ENCODE peak calls at places on chromosome 17, in seven cellular contexts. S, K, N, G, T, D and O are unnamed samples.

GRCh38 chr17:45298546-45299285 is 18.1 kb downstream of the MAP3K14 start:
- DNase-seq in S (no peak), K (no peak), N (no peak), G (no peak), T (no peak), D (no peak), O (no peak)

GRCh38 chr17:10843806-10844205 is 5.9 kb upstream of the PIRT start:
- DNase-seq in S (no peak), K (no peak), N (peak; percentile 48), G (peak; percentile 24), T (no peak), D (no peak), O (peak; percentile 0)

GRCh38 chr17:72506773-72507172 is 386.0 kb downstream of the SOX9 start:
- DNase-seq in S (no peak), K (no peak), N (no peak), G (no peak), T (no peak), D (no peak), O (no peak)

GRCh38 chr17:77346765-77347164 is 206.0 kb downstream of the SEC14L1 start:
- DNase-seq in S (no peak), K (no peak), N (no peak), G (no peak), T (no peak), D (no peak), O (no peak)

GRCh38 chr17:39974433-39974832 is 6.2 kb upstream of the PSMD3 start:
- DNase-seq in S (no peak), K (no peak), N (no peak), G (no peak), T (no peak), D (no peak), O (no peak)

GRCh38 chr17:17175340-17175739 is 30.8 kb downstream of the PLD6 start:
- DNase-seq in S (no peak), K (no peak), N (no peak), G (no peak), T (no peak), D (no peak), O (no peak)

GRCh38 chr17:55433029-55433628 is 11.5 kb upstream of the MMD start:
- DNase-seq in S (no peak), K (no peak), N (no peak), G (no peak), T (no peak), D (peak; percentile 85), O (no peak)

GRCh38 chr17:42898147-42898807 is 2.3 kb upstream of the G6PC1 start:
- DNase-seq in S (no peak), K (no peak), N (no peak), G (no peak), T (no peak), D (no peak), O (no peak)

GRCh38 chr17:48583708-48584582 is 5.8 kb upstream of the HOXB4 start:
- DNase-seq in S (no peak), K (no peak), N (no peak), G (no peak), T (no peak), D (no peak), O (no peak)

GRCh38 chr17:77460514-77461046 is 319.8 kb downstream of the SEC14L1 start:
- DNase-seq in S (no peak), K (no peak), N (no peak), G (no peak), T (no peak), D (no peak), O (no peak)

GRCh38 chr17:4641297-4642195 is at the start of gene ALOX15:
- DNase-seq in S (no peak), K (no peak), N (peak; percentile 55), G (no peak), T (no peak), D (no peak), O (no peak)

GRCh38 chr17:18225562-18226283 is at the start of gene LLGL1:
- DNase-seq in S (peak; percentile 11), K (no peak), N (no peak), G (peak; percentile 35), T (no peak), D (no peak), O (no peak)

GRCh38 chr17:8628609-8629169 is 1.8 kb downstream of the MYH10 start:
- DNase-seq in S (no peak), K (no peak), N (no peak), G (no peak), T (no peak), D (no peak), O (no peak)

GRCh38 chr17:52710363-52710901 is 551.9 kb upstream of the CA10 start:
- DNase-seq in S (no peak), K (no peak), N (no peak), G (no peak), T (no peak), D (no peak), O (no peak)

GRCh38 chr17:76696763-76697701 is 13.7 kb downstream of the MXRA7 start:
- DNase-seq in S (no peak), K (no peak), N (no peak), G (peak; percentile 73), T (no peak), D (no peak), O (peak; percentile 77)

GRCh38 chr17:76104140-76104895 is 731 bp upstream of the EXOC7 start:
- DNase-seq in S (no peak), K (no peak), N (no peak), G (no peak), T (no peak), D (no peak), O (no peak)

GRCh38 chr17:41451154-41451728 is 10.5 kb upstream of the KRT38 start:
- DNase-seq in S (no peak), K (no peak), N (no peak), G (no peak), T (no peak), D (no peak), O (no peak)

GRCh38 chr17:41013606-41014005 is 4.7 kb upstream of the KRTAP3-1 start:
- DNase-seq in S (no peak), K (no peak), N (no peak), G (peak; percentile 9), T (no peak), D (no peak), O (no peak)

GRCh38 chr17:50949128-50950001 is 83.2 kb upstream of the TOB1 start:
- DNase-seq in S (no peak), K (no peak), N (no peak), G (no peak), T (no peak), D (no peak), O (no peak)

GRCh38 chr17:50948711-50949110 is 82.6 kb upstream of the TOB1 start:
- DNase-seq in S (no peak), K (no peak), N (no peak), G (no peak), T (no peak), D (no peak), O (no peak)

GRCh38 chr17:50952889-50953288 is 86.7 kb upstream of the TOB1 start:
- DNase-seq in S (no peak), K (no peak), N (no peak), G (no peak), T (no peak), D (no peak), O (no peak)

GRCh38 chr17:50947844-50948514 is 81.8 kb upstream of the TOB1 start:
- DNase-seq in S (no peak), K (no peak), N (no peak), G (peak; percentile 54), T (no peak), D (peak; percentile 89), O (no peak)

DNA sequence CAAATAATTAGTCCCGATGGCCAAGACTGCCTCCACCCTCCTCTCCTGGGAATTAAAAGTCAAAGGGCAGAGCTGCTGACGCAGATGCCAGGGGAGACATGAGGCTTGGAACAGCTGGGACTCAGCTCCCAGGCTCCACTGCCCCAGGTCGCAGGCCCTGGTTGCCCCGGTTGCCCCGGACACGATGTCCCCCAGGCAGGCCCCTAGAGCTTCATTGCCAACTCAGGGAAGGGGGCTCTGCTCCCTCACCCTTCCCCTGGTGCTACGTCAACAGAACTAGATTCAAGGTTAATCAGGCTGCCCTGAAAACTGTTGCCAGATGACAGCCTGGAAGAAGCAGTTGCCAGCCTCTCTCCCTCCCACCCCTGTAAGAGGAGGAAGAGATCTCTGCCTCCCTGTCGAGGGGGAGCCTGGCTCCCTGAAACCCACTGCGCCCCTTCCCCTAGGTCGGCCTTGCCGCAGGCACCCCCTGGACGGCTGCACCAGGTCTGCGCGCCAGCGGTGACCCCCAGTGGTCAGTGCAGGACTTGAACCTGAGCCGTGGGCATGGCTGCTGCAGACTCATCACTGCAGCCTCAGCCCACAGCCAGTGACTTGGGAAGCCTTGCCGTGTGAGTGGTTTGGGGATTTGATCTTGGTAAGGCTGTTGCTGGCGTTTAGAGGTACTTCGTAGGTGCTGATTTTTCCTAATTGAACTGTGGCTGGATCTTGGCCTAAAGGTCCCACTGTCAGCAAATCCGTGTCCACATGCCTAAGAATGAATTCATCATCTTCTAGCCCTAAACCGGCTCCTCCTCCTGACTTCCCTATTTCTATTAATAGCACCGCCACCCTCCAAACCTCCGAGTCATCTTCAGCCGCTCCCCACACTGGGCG is 84.1 kb upstream of the TOB1 start:
- DNase-seq in S (peak; percentile 48), K (peak; percentile 68), N (peak; percentile 92), G (peak; percentile 77), T (peak; percentile 27), D (peak; percentile 95), O (peak; percentile 89)
- H3K27ac ChIP-seq in S (no peak overlapping the region), K (peak overlapping the region; percentile 59), N (no peak overlapping the region), G (peak overlapping the region; percentile 82), T (peak overlapping the region; percentile 28), D (peak overlapping the region; percentile 93), O (peak overlapping the region; percentile 78)

DNA sequence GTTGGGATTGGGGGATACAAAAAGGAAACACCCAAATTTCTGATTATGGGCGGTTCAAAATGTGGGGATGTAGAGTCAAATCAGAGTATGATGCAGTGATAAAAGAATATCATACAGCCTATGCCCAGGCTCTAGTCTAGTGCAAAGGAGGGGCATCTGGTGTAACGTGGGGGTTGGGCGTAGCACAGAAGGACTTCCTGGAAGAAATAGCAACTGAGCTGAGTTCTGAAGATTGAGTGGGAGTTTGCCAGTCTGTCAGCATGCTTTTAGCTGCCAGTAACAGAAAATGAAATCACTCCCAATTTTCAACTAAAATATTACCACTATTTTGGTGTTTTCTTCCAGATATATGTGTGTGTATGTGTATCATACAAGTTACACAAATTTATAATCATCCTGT is 196.9 kb downstream of the SPECC1 start:
- DNase-seq in S (no peak), K (no peak), N (no peak), G (no peak), T (no peak), D (peak; percentile 74), O (no peak)
- H3K27ac ChIP-seq in S (no peak overlapping the region), K (no peak overlapping the region), N (no peak overlapping the region), G (no peak overlapping the region), T (no peak overlapping the region), D (peak overlapping the region; percentile 92), O (no peak overlapping the region)

DNA sequence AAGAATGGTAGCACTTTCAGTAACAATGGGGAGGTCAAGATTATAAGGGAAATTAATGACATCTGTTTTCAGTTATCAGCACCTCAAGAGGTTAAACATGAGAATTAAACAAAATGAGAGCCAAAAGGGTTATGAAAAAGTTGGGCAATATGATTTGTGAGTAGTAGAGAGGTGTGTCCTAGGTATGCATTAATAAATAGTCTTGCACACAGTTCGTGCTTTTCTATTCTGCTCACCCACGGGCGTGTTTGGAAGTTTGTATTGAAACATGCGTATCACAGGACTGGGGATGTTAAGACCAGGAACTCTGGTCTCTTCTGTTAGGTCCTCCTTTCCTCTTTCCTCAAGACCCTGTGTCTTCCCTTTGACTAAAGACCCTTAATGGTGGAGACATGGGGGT is 6.0 kb downstream of the BPTF start:
- DNase-seq in S (no peak), K (no peak), N (no peak), G (no peak), T (no peak), D (no peak), O (no peak)
- H3K27ac ChIP-seq in S (no peak overlapping the region), K (no peak overlapping the region), N (no peak overlapping the region), G (no peak overlapping the region), T (no peak overlapping the region), D (no peak overlapping the region), O (no peak overlapping the region)

GRCh38 chr17:30300803-30301202 is 9.1 kb upstream of the BLMH start:
- DNase-seq in S (no peak), K (no peak), N (no peak), G (no peak), T (no peak), D (no peak), O (no peak)
- H3K27ac ChIP-seq in S (no peak overlapping the region), K (no peak overlapping the region), N (no peak overlapping the region), G (no peak overlapping the region), T (no peak overlapping the region), D (no peak overlapping the region), O (no peak overlapping the region)